ENCODE peak calls at places on chromosomes 6 and 20, in four cellular contexts. One of them, this sample, is unnamed.
A peak's percentile ranks its signal among the peaks of the same experiment; 100 is the strongest.

GRCh38 chr20:38825901-38826625 is 20.6 kb downstream of the PPP1R16B start:
- DNase-seq in H1: no peak
- DNase-seq in GM12878: no peak
- DNase-seq in HepG2: peak; percentile 85
- DNase-seq in this sample: no peak

GRCh38 chr6:112432853-112433252 is 85.7 kb downstream of the RFPL4B start:
- DNase-seq in H1: no peak
- DNase-seq in GM12878: no peak
- DNase-seq in HepG2: no peak
- DNase-seq in this sample: no peak

GRCh38 chr6:35948725-35949124 is 27.8 kb upstream of the SRPK1 start:
- DNase-seq in H1: no peak
- DNase-seq in GM12878: no peak
- DNase-seq in HepG2: peak; percentile 38
- DNase-seq in this sample: no peak

GRCh38 chr6:52361945-52362442 is at the start of gene PAQR8:
- DNase-seq in H1: peak; percentile 79
- DNase-seq in HepG2: no peak
- DNase-seq in GM12878: no peak
- DNase-seq in this sample: peak; percentile 98

GRCh38 chr20:21237956-21238355 is 65.2 kb upstream of the XRN2 start:
- DNase-seq in GM12878: no peak
- DNase-seq in H1: no peak
- DNase-seq in HepG2: no peak
- DNase-seq in this sample: no peak

GRCh38 chr20:13025181-13025580 is 16.4 kb downstream of the SPTLC3 start:
- DNase-seq in H1: no peak
- DNase-seq in GM12878: no peak
- DNase-seq in HepG2: no peak
- DNase-seq in this sample: no peak

GRCh38 chr6:116561377-116562018 is 7.9 kb downstream of the CALHM4 start:
- DNase-seq in HepG2: peak; percentile 70
- DNase-seq in GM12878: no peak
- DNase-seq in H1: peak; percentile 83
- DNase-seq in this sample: peak; percentile 84

GRCh38 chr6:91029211-91029610 is 442.3 kb upstream of the MAP3K7 start:
- DNase-seq in HepG2: no peak
- DNase-seq in H1: no peak
- DNase-seq in GM12878: no peak
- DNase-seq in this sample: no peak

GRCh38 chr6:156794963-156795362 is 17.8 kb downstream of the ARID1B start:
- DNase-seq in GM12878: no peak
- DNase-seq in HepG2: no peak
- DNase-seq in H1: no peak
- DNase-seq in this sample: no peak

GRCh38 chr6:27275025-27275956 is 27.8 kb downstream of the PRSS16 start:
- DNase-seq in GM12878: no peak
- DNase-seq in HepG2: no peak
- DNase-seq in H1: peak; percentile 85
- DNase-seq in this sample: peak; percentile 81

GRCh38 chr6:49514571-49515484 is 15.1 kb downstream of the GLYATL3 start:
- DNase-seq in HepG2: no peak
- DNase-seq in H1: no peak
- DNase-seq in GM12878: no peak
- DNase-seq in this sample: no peak

GRCh38 chr6:84763397-84764331 is 734 bp downstream of the TBX18 start:
- DNase-seq in HepG2: no peak
- DNase-seq in H1: peak; percentile 67
- DNase-seq in GM12878: no peak
- DNase-seq in this sample: peak; percentile 76

GRCh38 chr6:135212935-135213334 is 31.8 kb downstream of the MYB start:
- DNase-seq in H1: no peak
- DNase-seq in HepG2: no peak
- DNase-seq in GM12878: no peak
- DNase-seq in this sample: no peak

GRCh38 chr20:9617940-9618339 is 103.5 kb downstream of the LAMP5 start:
- DNase-seq in GM12878: no peak
- DNase-seq in H1: no peak
- DNase-seq in HepG2: peak; percentile 58
- DNase-seq in this sample: no peak

GRCh38 chr20:36548006-36548315 is 6.6 kb downstream of the MYL9 start:
- DNase-seq in H1: peak; percentile 85
- DNase-seq in GM12878: no peak
- DNase-seq in HepG2: peak; percentile 39
- DNase-seq in this sample: peak; percentile 38

GRCh38 chr6:46815130-46815529 is 21.9 kb downstream of the MEP1A start:
- DNase-seq in HepG2: no peak
- DNase-seq in GM12878: no peak
- DNase-seq in H1: no peak
- DNase-seq in this sample: no peak

GRCh38 chr20:36105731-36106226 is 48.8 kb upstream of the EPB41L1 start:
- DNase-seq in HepG2: no peak
- DNase-seq in GM12878: no peak
- DNase-seq in H1: no peak
- DNase-seq in this sample: no peak

GRCh38 chr6:47307362-47308222 is 2.1 kb downstream of the TNFRSF21 start:
- DNase-seq in GM12878: no peak
- DNase-seq in HepG2: no peak
- DNase-seq in H1: no peak
- DNase-seq in this sample: no peak

GRCh38 chr6:90194371-90194841 is 102.2 kb downstream of the BACH2 start:
- DNase-seq in HepG2: no peak
- DNase-seq in GM12878: no peak
- DNase-seq in H1: no peak
- DNase-seq in this sample: no peak

GRCh38 chr6:149451361-149452061 is 33.3 kb downstream of the ZC3H12D start:
- DNase-seq in H1: peak; percentile 60
- DNase-seq in HepG2: no peak
- DNase-seq in GM12878: no peak
- DNase-seq in this sample: no peak

GRCh38 chr6:139577991-139578604 is 203.7 kb upstream of the CITED2 start:
- DNase-seq in GM12878: no peak
- DNase-seq in HepG2: peak; percentile 23
- DNase-seq in H1: no peak
- DNase-seq in this sample: no peak

GRCh38 chr6:146968041-146968760 is 236.0 kb upstream of the STXBP5 start:
- DNase-seq in GM12878: no peak
- DNase-seq in HepG2: no peak
- DNase-seq in H1: no peak
- DNase-seq in this sample: no peak

GRCh38 chr20:43682446-43682845 is 15.5 kb downstream of the MYBL2 start:
- DNase-seq in H1: no peak
- DNase-seq in GM12878: no peak
- DNase-seq in HepG2: no peak
- DNase-seq in this sample: peak; percentile 5

GRCh38 chr6:7242835-7243187 is 70.2 kb downstream of the SSR1 start:
- DNase-seq in GM12878: no peak
- DNase-seq in HepG2: no peak
- DNase-seq in H1: no peak
- DNase-seq in this sample: no peak

GRCh38 chr20:44784688-44785087 is 25.7 kb downstream of the RIMS4 start:
- DNase-seq in HepG2: no peak
- DNase-seq in GM12878: no peak
- DNase-seq in H1: no peak
- DNase-seq in this sample: no peak
- TF ChIP-seq BRCA1 in HepG2: no peak
- TF ChIP-seq BRCA1 in GM12878: no peak
- TF ChIP-seq BRCA1 in H1: no peak
- TF ChIP-seq BRCA1 in this sample: no peak

DNA sequence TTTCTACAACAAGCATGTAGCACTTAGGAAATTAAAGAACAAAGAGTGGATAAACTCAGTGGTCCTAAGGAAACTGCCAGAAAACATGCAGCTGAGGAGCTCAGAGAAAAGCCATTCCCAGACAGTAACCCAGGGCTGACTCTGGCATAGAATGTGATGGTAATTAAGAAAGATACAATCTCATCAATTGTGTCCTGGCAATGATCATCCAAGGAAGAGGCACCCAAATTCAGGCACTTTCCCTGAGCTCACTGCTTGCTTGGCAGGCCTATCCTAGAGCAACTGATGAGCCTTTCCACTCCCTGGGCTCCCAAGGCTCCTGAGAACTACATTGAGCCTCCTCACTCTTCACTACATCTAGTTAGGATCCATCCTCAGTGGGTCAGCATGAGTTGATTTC is 16.2 kb downstream of the EIF2S2 start:
- DNase-seq in GM12878: no peak
- DNase-seq in HepG2: no peak
- DNase-seq in H1: no peak
- DNase-seq in this sample: no peak
- TF ChIP-seq POLR2AphosphoS5 in GM12878: no peak
- TF ChIP-seq POLR2AphosphoS5 in HepG2: no peak
- TF ChIP-seq POLR2AphosphoS5 in H1: no peak
- TF ChIP-seq POLR2AphosphoS5 in this sample: no peak

DNA sequence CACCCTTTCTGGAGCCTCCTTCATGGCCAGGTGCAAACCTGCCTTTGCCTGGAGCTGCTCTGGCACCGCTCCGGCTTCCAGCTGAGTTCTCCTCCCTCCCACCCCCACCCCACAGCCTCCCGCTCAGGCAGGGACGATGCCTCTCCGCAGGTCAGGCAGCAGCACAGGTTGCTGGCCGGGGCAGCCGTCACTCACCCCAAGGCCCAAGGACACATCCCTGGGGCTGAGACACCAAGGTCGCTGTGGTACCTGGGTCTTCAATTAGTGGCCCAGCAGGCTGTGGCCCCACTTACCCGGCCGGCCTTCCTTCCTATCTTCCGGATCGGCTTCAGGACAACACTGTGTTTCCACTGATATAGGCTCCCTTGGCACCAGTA is 111.7 kb downstream of the ERMARD start:
- DNase-seq in GM12878: no peak
- DNase-seq in H1: no peak
- DNase-seq in HepG2: no peak
- DNase-seq in this sample: no peak
- TF ChIP-seq BRCA1 in GM12878: no peak
- TF ChIP-seq BRCA1 in H1: no peak
- TF ChIP-seq BRCA1 in HepG2: no peak
- TF ChIP-seq BRCA1 in this sample: no peak

GRCh38 chr6:125746731-125747588 is 2.5 kb upstream of the HEY2 start:
- DNase-seq in H1: peak; percentile 72
- DNase-seq in GM12878: no peak
- DNase-seq in HepG2: peak; percentile 59
- DNase-seq in this sample: peak; percentile 58
- TF ChIP-seq POLR2AphosphoS5 in H1: no peak
- TF ChIP-seq POLR2AphosphoS5 in GM12878: no peak
- TF ChIP-seq POLR2AphosphoS5 in HepG2: no peak
- TF ChIP-seq POLR2AphosphoS5 in this sample: no peak

DNA sequence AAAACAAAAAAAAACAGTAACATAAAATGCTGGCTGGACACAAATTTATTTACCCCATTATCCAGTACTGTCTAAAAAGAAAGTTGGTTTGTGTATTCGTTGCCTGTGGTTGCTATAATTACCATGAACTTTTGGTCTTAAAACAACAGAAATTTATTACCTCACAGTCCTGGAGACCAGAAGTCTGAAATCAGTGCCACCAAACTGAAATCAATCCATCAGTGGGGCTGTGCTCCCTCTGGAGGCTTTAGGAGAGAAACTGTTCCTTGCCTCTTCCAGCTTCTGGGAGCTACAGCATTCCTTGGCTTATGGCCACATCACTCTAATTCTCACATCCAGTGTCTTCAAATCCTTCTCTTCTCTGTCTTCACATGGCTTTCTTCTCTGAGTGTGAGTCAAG is 79.4 kb downstream of the SNX5 start:
- DNase-seq in GM12878: no peak
- DNase-seq in HepG2: peak; percentile 73
- DNase-seq in H1: no peak
- DNase-seq in this sample: no peak
- TF ChIP-seq BRCA1 in GM12878: no peak
- TF ChIP-seq BRCA1 in HepG2: no peak
- TF ChIP-seq BRCA1 in H1: no peak
- TF ChIP-seq BRCA1 in this sample: no peak

GRCh38 chr20:57748601-57749130 is 38.9 kb upstream of the PMEPA1 start:
- DNase-seq in GM12878: peak; percentile 45
- DNase-seq in HepG2: peak; percentile 38
- DNase-seq in H1: no peak
- DNase-seq in this sample: no peak
- TF ChIP-seq POLR2AphosphoS5 in GM12878: no peak
- TF ChIP-seq POLR2AphosphoS5 in HepG2: no peak
- TF ChIP-seq POLR2AphosphoS5 in H1: no peak
- TF ChIP-seq POLR2AphosphoS5 in this sample: no peak

DNA sequence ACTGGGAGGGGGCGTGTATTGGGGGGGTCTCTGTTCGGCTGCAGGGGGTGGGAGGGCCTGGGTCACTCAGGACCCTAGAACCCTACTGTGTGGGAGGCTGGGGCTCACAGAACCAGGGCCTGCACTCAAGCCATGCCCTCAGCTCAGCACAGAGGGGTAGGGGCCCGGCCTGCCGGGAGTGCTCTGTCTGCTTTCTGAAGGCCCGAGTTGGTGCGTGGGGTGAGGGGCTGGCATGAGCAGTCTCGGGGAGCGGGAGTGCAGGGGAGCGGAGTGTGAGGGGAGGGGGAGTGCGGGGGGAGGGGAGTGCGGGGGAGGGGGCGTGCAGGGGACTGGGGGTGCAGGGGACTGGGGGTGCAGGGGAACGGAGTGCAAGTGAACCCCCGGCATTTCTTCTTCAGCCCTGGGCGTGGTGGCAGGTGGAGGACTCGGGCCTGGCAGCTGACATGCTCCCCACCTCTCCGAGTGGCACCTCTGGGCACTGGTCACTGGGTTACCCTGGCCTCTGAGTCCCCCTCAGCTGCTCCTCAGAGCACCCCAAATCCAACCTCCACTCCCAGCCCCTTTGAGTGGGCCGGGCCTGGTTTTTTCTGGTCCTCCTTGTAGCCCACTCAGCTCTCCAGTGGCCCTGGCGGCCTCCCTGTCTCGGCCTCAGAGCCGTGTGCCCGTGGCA is 1.0 kb downstream of the COL20A1 start:
- DNase-seq in HepG2: no peak
- DNase-seq in GM12878: no peak
- DNase-seq in H1: no peak
- DNase-seq in this sample: peak; percentile 40
- TF ChIP-seq BRCA1 in HepG2: no peak
- TF ChIP-seq BRCA1 in GM12878: no peak
- TF ChIP-seq BRCA1 in H1: no peak
- TF ChIP-seq BRCA1 in this sample: no peak

GRCh38 chr6:70669133-70669532 is 1.4 kb downstream of the SMAP1 start:
- DNase-seq in GM12878: no peak
- DNase-seq in H1: no peak
- DNase-seq in HepG2: peak; percentile 13
- DNase-seq in this sample: no peak

GRCh38 chr6:70668499-70668812 is 773 bp downstream of the SMAP1 start:
- DNase-seq in H1: no peak
- DNase-seq in GM12878: no peak
- DNase-seq in HepG2: no peak
- DNase-seq in this sample: peak; percentile 41

GRCh38 chr6:70667711-70668498 is at the start of gene SMAP1:
- DNase-seq in H1: peak; percentile 93
- DNase-seq in GM12878: peak; percentile 72
- DNase-seq in HepG2: peak; percentile 78
- DNase-seq in this sample: peak; percentile 94

GRCh38 chr6:70666726-70667125 is 957 bp upstream of the SMAP1 start:
- DNase-seq in HepG2: no peak
- DNase-seq in GM12878: no peak
- DNase-seq in H1: no peak
- DNase-seq in this sample: no peak

GRCh38 chr6:70667256-70667710 is 400 bp upstream of the SMAP1 start:
- DNase-seq in HepG2: no peak
- DNase-seq in H1: no peak
- DNase-seq in GM12878: no peak
- DNase-seq in this sample: no peak
- TF ChIP-seq POLR2AphosphoS5 in HepG2: peak; percentile 70
- TF ChIP-seq POLR2AphosphoS5 in H1: no peak
- TF ChIP-seq POLR2AphosphoS5 in GM12878: no peak
- TF ChIP-seq POLR2AphosphoS5 in this sample: no peak

This sample was measured in K562.